ENCODE peak calls at places on chromosome 22, in four cellular contexts. B is transverse colon, A is mucosa of descending colon, W is foreskin fibroblast. K is an unnamed sample.

GRCh38 chr22:32794449-32795213 is 6.9 kb upstream of the TIMP3 start:
- DNase-seq in B (no peak), A (no peak), W (no peak), K (no peak)

GRCh38 chr22:36856792-36857135 is 4.0 kb upstream of the NCF4 start:
- DNase-seq in B (no peak), A (no peak), W (no peak), K (no peak)

GRCh38 chr22:45640291-45640940 is 31.2 kb upstream of the ATXN10 start:
- DNase-seq in B (no peak), A (no peak), W (no peak), K (no peak)

GRCh38 chr22:23856721-23857605 is 712 bp upstream of the SLC2A11 start:
- DNase-seq in B (peak), A (peak), W (no peak), K (no peak)

GRCh38 chr22:36743591-36744412 is 32.1 kb downstream of the IFT27 start:
- DNase-seq in B (no peak), A (no peak), W (no peak), K (no peak)

GRCh38 chr22:21009638-21010425 is 5.1 kb upstream of the P2RX6 start:
- DNase-seq in B (peak), A (no peak), W (peak), K (no peak)

GRCh38 chr22:24935771-24936483 is 10.6 kb downstream of the LHFPL7 start:
- DNase-seq in B (no peak), A (no peak), W (no peak), K (no peak)

GRCh38 chr22:50523806-50524663 is 1.4 kb downstream of the SCO2 start:
- DNase-seq in B (peak), A (peak), W (no peak), K (no peak)

GRCh38 chr22:23177197-23177596 is 3.1 kb upstream of the BCR start:
- DNase-seq in B (no peak), A (no peak), W (no peak), K (no peak)